ENCODE peak calls at places on chromosomes 11 and 22, in ten cellular contexts. X is activated CD4-positive, alpha-beta T cell treated with anti-CD3 and anti-CD28 coated beads, Interleukin-2, amount 50 U/mL, for 4 hours; V is IMR-90; N is Panc1; F is foreskin fibroblast; P is lung; E is hypothalamus; R is activated T-cell treated with anti-CD3 and anti-CD28 coated beads, Interleukin-2, amount 50 U/mL, for 4 hours; D is GM12865; J is stimulated activated CD4-positive, alpha-beta T cell treated with anti-CD3 and anti-CD28 coated beads, Interleukin-4, amount 100 ng/mL, for 4 hours. M is an unnamed sample.

GRCh38 chr11:47858169-47858543 is 10.0 kb upstream of the NUP160 start:
- DNase-seq in X (no peak), V (peak; percentile 72), N (peak; percentile 66), F (peak; percentile 50), P (no peak), E (no peak), R (no peak), D (no peak), J (no peak), M (peak; percentile 96)

GRCh38 chr22:35963237-35963810 is 65.3 kb downstream of the RBFOX2 start:
- DNase-seq in X (no peak), V (no peak), N (no peak), F (no peak), P (no peak), E (no peak), R (no peak), D (no peak), J (no peak), M (no peak)

GRCh38 chr11:84812351-84813083 is 814.6 kb downstream of the DLG2 start:
- DNase-seq in X (no peak), V (no peak), N (no peak), F (no peak), P (no peak), E (no peak), R (no peak), D (no peak), J (no peak), M (peak; percentile 21)

GRCh38 chr11:64107300-64107699 is 58.6 kb downstream of the MACROD1 start:
- DNase-seq in X (no peak), V (no peak), N (no peak), F (no peak), P (no peak), E (no peak), R (no peak), D (no peak), J (no peak), M (no peak)

GRCh38 chr11:14132312-14132711 is 169.8 kb downstream of the SPON1 start:
- DNase-seq in X (no peak), V (peak; percentile 5), N (no peak), F (no peak), P (no peak), E (no peak), R (no peak), D (no peak), J (no peak), M (no peak)

GRCh38 chr22:29912605-29913398 is 29.8 kb downstream of the MTMR3 start:
- DNase-seq in X (no peak), V (peak; percentile 93), N (no peak), F (peak; percentile 76), P (no peak), E (no peak), R (no peak), D (no peak), J (no peak), M (peak; percentile 85)

GRCh38 chr22:45008853-45009751 is 703 bp downstream of the PHF21B start:
- DNase-seq in X (no peak), V (no peak), N (no peak), F (peak; percentile 2), P (no peak), E (no peak), R (no peak), D (no peak), J (no peak), M (peak; percentile 32)

GRCh38 chr11:77617892-77618291 is 19.7 kb downstream of the CLNS1A start:
- DNase-seq in X (no peak), V (peak; percentile 31), N (no peak), F (peak; percentile 13), P (no peak), E (no peak), R (no peak), D (no peak), J (no peak), M (peak; percentile 49)

GRCh38 chr11:43541993-43542392 is 138.5 kb upstream of the HSD17B12 start:
- DNase-seq in X (no peak), V (peak; percentile 9), N (no peak), F (no peak), P (no peak), E (no peak), R (no peak), D (no peak), J (no peak), M (peak; percentile 53)